ENCODE peak calls at places on chromosome 1, in nine cellular contexts. J is colonic mucosa, B is thoracic aorta, V is cardiac muscle cell, C is stomach, O is AG04450, M is endodermal cell, W is IMR-90, F is GM23248. Z is an unnamed sample.

GRCh38 chr1:24175033-24175755 is 11.9 kb downstream of the IFNLR1 start:
- DNase-seq in V (no peak), O (no peak), F (no peak), C (no peak), M (no peak), W (no peak), J (no peak), B (no peak), Z (no peak)

GRCh38 chr1:112465122-112465521 is 43.6 kb upstream of the WNT2B start:
- DNase-seq in M (no peak), O (no peak), W (peak; percentile 64), V (no peak), J (no peak), C (no peak), F (peak; percentile 63), B (no peak), Z (no peak)

GRCh38 chr1:71667224-71667623 is 586.4 kb upstream of the ZRANB2 start:
- DNase-seq in W (peak; percentile 25), J (no peak), V (no peak), M (no peak), F (peak; percentile 44), C (no peak), B (no peak), O (no peak), Z (no peak)

GRCh38 chr1:27934818-27935549 is at the start of gene SMPDL3B:
- DNase-seq in W (no peak), O (no peak), V (peak; percentile 67), B (no peak), M (peak; percentile 97), J (peak; percentile 88), C (peak; percentile 76), F (peak; percentile 19), Z (peak; percentile 92)

GRCh38 chr1:28110555-28110954 is 22.1 kb upstream of the EYA3 start:
- DNase-seq in O (no peak), J (no peak), V (no peak), C (no peak), M (no peak), B (no peak), F (peak; percentile 21), W (peak; percentile 58), Z (no peak)

GRCh38 chr1:21586222-21586621 is 77.0 kb downstream of the ALPL start:
- DNase-seq in C (no peak), W (no peak), J (no peak), V (no peak), B (no peak), M (peak; percentile 70), F (no peak), O (no peak), Z (no peak)

GRCh38 chr1:28812669-28813468 is 899 bp downstream of the OPRD1 start:
- DNase-seq in B (no peak), M (no peak), O (no peak), W (no peak), V (no peak), J (no peak), C (no peak), F (no peak), Z (no peak)

GRCh38 chr1:7317888-7318287 is 453.2 kb upstream of the VAMP3 start:
- DNase-seq in F (no peak), B (no peak), O (no peak), V (no peak), W (no peak), C (no peak), J (no peak), M (peak; percentile 46), Z (peak; percentile 65)

GRCh38 chr1:216771922-216772321 is 48.7 kb upstream of the ESRRG start:
- DNase-seq in W (no peak), B (no peak), J (no peak), C (no peak), O (no peak), V (no peak), F (no peak), M (no peak), Z (no peak)

DNA sequence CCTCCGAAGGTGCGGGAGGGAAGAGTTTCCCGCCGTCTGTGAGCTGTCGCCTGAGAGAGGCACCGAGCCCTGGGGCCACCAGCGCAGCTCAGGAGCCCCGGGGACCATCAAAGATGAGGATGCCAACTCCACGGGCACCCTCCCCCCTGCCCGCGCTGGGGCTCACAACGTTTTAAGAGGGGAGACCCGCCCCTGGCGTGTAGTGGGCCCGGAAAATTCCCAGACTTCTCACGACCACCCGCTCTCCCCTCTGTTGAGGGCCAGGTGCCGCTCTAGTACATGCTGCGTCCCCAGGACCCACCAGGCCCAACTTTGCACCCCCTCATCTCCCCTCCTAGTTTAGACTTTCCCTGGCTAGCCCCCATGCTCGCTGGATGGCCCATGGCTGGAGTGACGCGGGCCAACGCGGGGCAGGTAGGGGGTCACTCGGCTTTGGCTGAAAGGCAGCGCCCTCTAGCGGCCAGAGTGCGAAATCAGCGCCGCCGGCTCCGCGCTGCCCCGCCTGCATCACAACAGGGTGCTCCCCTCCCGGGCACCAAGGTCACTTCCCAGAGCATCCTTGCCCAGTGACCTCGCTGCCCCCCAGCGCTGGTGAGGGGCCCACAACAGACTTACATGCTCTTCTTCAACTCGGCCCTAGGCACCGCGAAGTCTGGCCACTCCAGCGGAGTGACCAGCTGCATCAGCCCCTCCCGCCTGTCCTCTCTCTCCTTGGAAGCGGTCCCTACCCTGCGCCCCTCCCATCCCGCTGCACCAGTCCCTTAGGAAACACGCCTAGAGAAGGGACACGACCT is 1.8 kb downstream of the CD160 start:
- DNase-seq in B (peak; percentile 7), V (peak; percentile 85), C (peak; percentile 77), O (peak; percentile 29), M (peak; percentile 94), F (peak; percentile 85), W (peak; percentile 59), J (peak; percentile 62), Z (peak; percentile 69)
- H3K4me3 ChIP-seq in B (peak overlapping the region; percentile 74), V (no peak overlapping the region), C (peak overlapping the region; percentile 36), O (peak overlapping the region; percentile 36), M (no peak overlapping the region), F (peak overlapping the region; percentile 66), W (peak overlapping the region; percentile 23), J (no peak overlapping the region), Z (no peak overlapping the region)

DNA sequence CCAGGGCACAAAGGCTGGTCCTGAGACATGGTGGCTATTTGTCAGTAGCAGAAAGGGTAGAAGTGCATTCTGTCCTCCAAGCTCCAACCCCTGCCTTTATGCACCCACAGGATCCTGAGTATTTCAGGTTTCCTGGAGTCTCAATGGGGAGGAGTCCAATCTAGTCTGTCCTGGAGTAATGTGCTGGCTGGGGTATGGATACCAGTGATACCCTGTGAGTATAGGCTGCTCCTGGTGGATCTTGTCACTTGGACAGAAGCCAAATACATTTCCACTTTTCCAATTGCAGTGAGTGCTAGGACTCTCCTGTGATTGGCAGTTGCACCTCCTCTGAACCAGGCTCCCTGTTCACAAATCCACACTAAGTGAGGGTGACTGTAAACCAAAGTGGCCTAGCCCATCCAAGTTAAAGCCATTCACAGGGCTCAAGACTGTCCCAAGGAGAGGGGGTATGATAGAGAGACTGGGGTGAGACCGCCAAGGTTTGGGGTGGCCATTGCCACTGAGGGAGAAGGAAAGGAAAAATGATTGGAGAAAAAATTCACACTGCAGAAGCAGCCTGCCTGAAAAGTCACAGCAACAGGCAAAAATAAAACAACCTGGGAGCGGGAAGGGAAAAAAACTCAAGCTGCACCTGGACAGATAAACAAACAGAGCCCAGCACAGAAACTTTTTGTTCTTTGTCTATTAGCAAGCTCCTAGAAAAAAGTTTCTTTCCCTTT is 163.4 kb upstream of the ETV3 start:
- DNase-seq in F (no peak), W (no peak), O (no peak), V (no peak), J (no peak), B (no peak), M (peak; percentile 23), C (no peak), Z (no peak)
- H3K27ac ChIP-seq in F (no peak overlapping the region), W (no peak overlapping the region), O (no peak overlapping the region), V (no peak overlapping the region), J (no peak overlapping the region), B (no peak overlapping the region), M (no peak overlapping the region), C (no peak overlapping the region), Z (no peak overlapping the region)

DNA sequence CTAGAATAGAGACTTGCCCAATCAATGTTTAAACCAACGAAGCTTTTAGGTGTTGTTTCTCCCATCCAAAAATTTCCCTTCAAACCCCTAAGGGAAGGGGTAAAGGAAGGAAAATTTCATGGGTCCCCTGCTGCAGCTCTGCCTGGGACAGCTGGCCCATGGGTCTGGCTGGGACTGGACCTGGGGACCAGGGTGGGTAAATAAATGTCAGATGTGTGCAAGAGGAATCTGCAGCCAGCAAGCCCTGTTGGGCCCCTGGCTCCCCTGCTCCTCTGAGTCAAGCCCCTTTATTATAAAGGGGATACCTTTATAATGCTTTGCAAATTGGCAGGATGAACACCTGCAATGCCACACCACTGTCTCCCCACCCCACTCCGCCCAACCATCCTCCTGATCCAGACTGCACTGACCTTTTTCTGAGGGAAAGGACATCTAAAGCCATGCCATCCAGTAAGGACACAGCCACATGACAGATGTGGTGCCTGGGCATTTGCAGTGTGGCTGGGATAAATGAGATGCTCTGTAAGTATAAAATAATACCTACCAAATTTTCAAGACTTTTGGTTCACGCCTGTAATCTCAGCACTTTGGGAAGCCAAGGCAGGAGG is 1.9 kb upstream of the TMEM125 start:
- DNase-seq in V (no peak), B (no peak), F (no peak), M (no peak), W (no peak), J (no peak), C (peak; percentile 23), O (no peak), Z (no peak)
- H3K4me3 ChIP-seq in V (no peak overlapping the region), B (no peak overlapping the region), F (no peak overlapping the region), M (no peak overlapping the region), W (no peak overlapping the region), J (no peak overlapping the region), C (no peak overlapping the region), O (no peak overlapping the region), Z (no peak overlapping the region)

GRCh38 chr1:3500265-3500835 is 45.9 kb downstream of the ARHGEF16 start:
- DNase-seq in V (no peak), O (no peak), M (no peak), C (no peak), W (no peak), B (no peak), F (no peak), J (no peak), Z (no peak)
- H3K27ac ChIP-seq in V (no peak overlapping the region), O (no peak overlapping the region), M (no peak overlapping the region), C (no peak overlapping the region), W (no peak overlapping the region), B (no peak overlapping the region), F (no peak overlapping the region), J (no peak overlapping the region), Z (no peak overlapping the region)

GRCh38 chr1:184958554-184959353 is 15.6 kb downstream of the NIBAN1 start:
- DNase-seq in W (peak; percentile 72), B (no peak), V (no peak), F (no peak), C (no peak), M (no peak), J (no peak), O (no peak), Z (no peak)
- H3K4me3 ChIP-seq in W (no peak overlapping the region), B (peak overlapping the region; percentile 0), V (no peak overlapping the region), F (no peak overlapping the region), C (no peak overlapping the region), M (no peak overlapping the region), J (no peak overlapping the region), O (no peak overlapping the region), Z (no peak overlapping the region)

Z was measured in thyroid gland.